ENCODE peak calls at places on chromosomes 6 and 20, in four cellular contexts. Q is progenitor cell of endocrine pancreas, W is HT1080, C is RPMI7951. N is an unnamed sample.

GRCh38 chr20:37394543-37395410 is 48.8 kb downstream of the SRC start:
- DNase-seq in Q (no peak), W (no peak), C (no peak), N (no peak)

GRCh38 chr6:15299430-15300131 is 53.7 kb downstream of the JARID2 start:
- DNase-seq in Q (no peak), C (peak), W (peak), N (no peak)

GRCh38 chr20:9609892-9610502 is 95.6 kb downstream of the LAMP5 start:
- DNase-seq in C (peak), Q (peak), W (peak), N (no peak)

GRCh38 chr6:1170793-1171192 is 141.1 kb upstream of the FOXQ1 start:
- DNase-seq in C (no peak), W (no peak), Q (no peak), N (no peak)

GRCh38 chr6:19408331-19408730 is 428.8 kb upstream of the ID4 start:
- DNase-seq in W (no peak), Q (no peak), C (no peak), N (no peak)

GRCh38 chr6:45001663-45002062 is 326.5 kb upstream of the RUNX2 start:
- DNase-seq in C (peak), W (no peak), Q (no peak), N (no peak)

GRCh38 chr20:721876-722275 is 46.3 kb upstream of the SCRT2 start:
- DNase-seq in Q (no peak), C (no peak), W (no peak), N (no peak)

GRCh38 chr6:30411515-30412207 is 66.7 kb downstream of the RPP21 start:
- DNase-seq in W (peak), C (peak), Q (peak), N (peak)

GRCh38 chr6:157599191-157599590 is 218.2 kb downstream of the ZDHHC14 start:
- DNase-seq in W (no peak), Q (no peak), C (no peak), N (no peak)

GRCh38 chr6:166417285-166417691 is 34.5 kb upstream of the MPC1 start:
- DNase-seq in W (peak), Q (no peak), C (no peak), N (no peak)

GRCh38 chr20:20207291-20207690 is 155.0 kb downstream of the CFAP61 start:
- DNase-seq in C (peak), W (no peak), Q (no peak), N (peak)

GRCh38 chr6:157145656-157146285 is 177.5 kb downstream of the TMEM242 start:
- DNase-seq in C (peak), Q (no peak), W (no peak), N (no peak)

GRCh38 chr6:77926198-77926752 is 273.4 kb downstream of the MEI4 start:
- DNase-seq in W (no peak), C (no peak), Q (no peak), N (no peak)

GRCh38 chr20:36645998-36646397 is at the start of gene SLA2:
- DNase-seq in C (no peak), W (no peak), Q (no peak), N (no peak)

GRCh38 chr6:15526129-15526764 is 136.6 kb downstream of the DTNBP1 start:
- DNase-seq in W (no peak), C (no peak), Q (no peak), N (no peak)

GRCh38 chr20:50027611-50028105 is 44.9 kb downstream of the SNAI1 start:
- DNase-seq in Q (no peak), W (peak), C (peak), N (no peak)

GRCh38 chr6:46983007-46983411 is 59.1 kb downstream of the ADGRF1 start:
- DNase-seq in C (peak), Q (no peak), W (no peak), N (no peak)

GRCh38 chr6:126170875-126171489 is 168.9 kb upstream of the CENPW start:
- DNase-seq in Q (no peak), C (peak), W (no peak), N (no peak)

GRCh38 chr20:43983359-43983758 is 68.7 kb downstream of the TOX2 start:
- DNase-seq in W (no peak), C (no peak), Q (no peak), N (no peak)

GRCh38 chr6:168377481-168377850 is 57.9 kb upstream of the DACT2 start:
- DNase-seq in W (no peak), Q (no peak), C (no peak), N (no peak)

GRCh38 chr20:7359739-7360138 is 580.5 kb downstream of the HAO1 start:
- DNase-seq in W (no peak), C (no peak), Q (no peak), N (no peak)

GRCh38 chr6:11196511-11197174 is 35.8 kb downstream of the NEDD9 start:
- DNase-seq in W (no peak), C (peak), Q (no peak), N (no peak)

GRCh38 chr6:115514656-115515055 is 546.0 kb downstream of the FRK start:
- DNase-seq in Q (no peak), W (peak), C (peak), N (no peak)

GRCh38 chr6:145015739-145016558 is 719.4 kb downstream of the EPM2A start:
- DNase-seq in W (peak), C (peak), Q (no peak), N (no peak)

GRCh38 chr20:15395457-15395856 is 1058.0 kb upstream of the FLRT3 start:
- DNase-seq in C (peak), Q (no peak), W (no peak), N (no peak)

GRCh38 chr6:2542858-2543218 is 207.9 kb downstream of the MYLK4 start:
- DNase-seq in C (peak), Q (no peak), W (peak), N (no peak)

GRCh38 chr6:147166360-147166944 is 37.8 kb upstream of the STXBP5 start:
- DNase-seq in W (no peak), Q (no peak), C (peak), N (no peak)

GRCh38 chr6:36383608-36384007 is 3.9 kb downstream of the ETV7 start:
- DNase-seq in W (no peak), C (no peak), Q (no peak), N (no peak)

N was measured in NCI-H1930.